ENCODE peak calls at places on chromosomes 7 and 10, in five cellular contexts. I is stimulated activated naive CD4-positive, alpha-beta T cell; J is HAP-1; S is stimulated activated CD8-positive, alpha-beta memory T cell treated with anti-CD3 and anti-CD28 coated beads, Interleukin-2, amount 100 ng/mL, for 48 hours; Q is coronary artery. U is an unnamed sample.

GRCh38 chr7:139692723-139693122 is 85.1 kb downstream of the HIPK2 start:
- DNase-seq in I (no peak), J (no peak), S (no peak), Q (no peak), U (no peak)

GRCh38 chr7:25889765-25890164 is 262.2 kb upstream of the NFE2L3 start:
- DNase-seq in I (no peak), J (no peak), S (no peak), Q (no peak), U (no peak)

GRCh38 chr7:107029061-107029763 is 15.3 kb upstream of the PRKAR2B start:
- DNase-seq in I (no peak), J (no peak), S (no peak), Q (no peak), U (no peak)

GRCh38 chr7:128842674-128843641 is 12.8 kb downstream of the FLNC start:
- DNase-seq in I (no peak), J (no peak), S (no peak), Q (no peak), U (no peak)

GRCh38 chr7:22318376-22318775 is 38.6 kb downstream of the RAPGEF5 start:
- DNase-seq in I (no peak), J (no peak), S (no peak), Q (no peak), U (no peak)

GRCh38 chr10:84415539-84416244 is 87.3 kb downstream of the CCSER2 start:
- DNase-seq in I (no peak), J (no peak), S (no peak), Q (no peak), U (no peak)

GRCh38 chr7:38321515-38321944 is 48.1 kb upstream of the TARP start:
- DNase-seq in I (no peak), J (no peak), S (no peak), Q (no peak), U (no peak)

GRCh38 chr7:6218324-6218723 is 54.1 kb downstream of the CYTH3 start:
- DNase-seq in I (no peak), J (no peak), S (no peak), Q (peak), U (no peak)

GRCh38 chr10:21496285-21497176 is 29.0 kb downstream of the SKIDA1 start:
- DNase-seq in I (no peak), J (peak), S (no peak), Q (peak), U (no peak)

GRCh38 chr10:124705817-124706461 is 38.2 kb downstream of the FAM53B start:
- DNase-seq in I (no peak), J (no peak), S (no peak), Q (no peak), U (no peak)

GRCh38 chr7:30717181-30717580 is 34.8 kb upstream of the INMT start:
- DNase-seq in I (no peak), J (no peak), S (no peak), Q (no peak), U (no peak)

GRCh38 chr7:25847331-25848070 is 304.5 kb upstream of the NFE2L3 start:
- DNase-seq in I (no peak), J (no peak), S (no peak), Q (no peak), U (no peak)

GRCh38 chr10:6203331-6204062 is 765 bp downstream of the PFKFB3 start:
- DNase-seq in I (peak), J (peak), S (peak), Q (no peak), U (peak)

GRCh38 chr7:90432752-90433151 is 29.5 kb downstream of the CLDN12 start:
- DNase-seq in I (no peak), J (no peak), S (no peak), Q (no peak), U (no peak)

GRCh38 chr10:129955591-129956284 is 8.3 kb downstream of the EBF3 start:
- DNase-seq in I (no peak), J (peak), S (no peak), Q (no peak), U (no peak)

GRCh38 chr7:77425151-77426051 is 9.3 kb upstream of the GSAP start:
- DNase-seq in I (no peak), J (peak), S (no peak), Q (no peak), U (no peak)

GRCh38 chr7:131359136-131359776 is 31.6 kb downstream of the MKLN1 start:
- DNase-seq in I (no peak), J (no peak), S (no peak), Q (no peak), U (no peak)

GRCh38 chr7:27890205-27890849 is 150.4 kb downstream of the TAX1BP1 start:
- DNase-seq in I (no peak), J (no peak), S (no peak), Q (no peak), U (no peak)

GRCh38 chr10:10869592-10869991 is 148.1 kb upstream of the CELF2 start:
- DNase-seq in I (no peak), J (no peak), S (no peak), Q (no peak), U (no peak)

GRCh38 chr10:5951167-5951711 is 26.1 kb downstream of the IL15RA start:
- DNase-seq in I (no peak), J (no peak), S (no peak), Q (no peak), U (no peak)

GRCh38 chr7:71132521-71133231 is 732 bp downstream of the GALNT17 start:
- DNase-seq in I (no peak), J (no peak), S (no peak), Q (no peak), U (no peak)

GRCh38 chr10:10223129-10223528 is 794.5 kb upstream of the CELF2 start:
- DNase-seq in I (no peak), J (no peak), S (no peak), Q (no peak), U (no peak)

U was measured in H1.